ENCODE peak calls at places on chromosomes 16 and 17, in ten cellular contexts. One of them, this sample, is unnamed.

GRCh38 chr17:35630530-35631148 is 43.5 kb downstream of the AP2B1 start:
- DNase-seq in ovary: no peak
- DNase-seq in heart left ventricle: no peak
- DNase-seq in left ventricle myocardium inferior: no peak
- DNase-seq in body of pancreas: no peak
- DNase-seq in WERI-Rb-1: no peak
- DNase-seq in IMR-90: peak
- DNase-seq in tibial nerve: no peak
- DNase-seq in fibroblast of lung: peak
- DNase-seq in HepG2: no peak
- DNase-seq in this sample: no peak

GRCh38 chr17:66507982-66508760 is 205.8 kb downstream of the PRKCA start:
- DNase-seq in ovary: no peak
- DNase-seq in heart left ventricle: no peak
- DNase-seq in left ventricle myocardium inferior: no peak
- DNase-seq in body of pancreas: no peak
- DNase-seq in WERI-Rb-1: no peak
- DNase-seq in IMR-90: no peak
- DNase-seq in tibial nerve: no peak
- DNase-seq in fibroblast of lung: peak
- DNase-seq in HepG2: no peak
- DNase-seq in this sample: no peak

GRCh38 chr16:75204410-75204758 is 2.6 kb downstream of the CTRB2 start:
- DNase-seq in ovary: no peak
- DNase-seq in heart left ventricle: no peak
- DNase-seq in left ventricle myocardium inferior: peak
- DNase-seq in body of pancreas: peak
- DNase-seq in WERI-Rb-1: no peak
- DNase-seq in IMR-90: no peak
- DNase-seq in tibial nerve: no peak
- DNase-seq in fibroblast of lung: no peak
- DNase-seq in HepG2: no peak
- DNase-seq in this sample: no peak

GRCh38 chr17:33163827-33164555 is 129.1 kb downstream of the ASIC2 start:
- DNase-seq in ovary: no peak
- DNase-seq in heart left ventricle: peak
- DNase-seq in left ventricle myocardium inferior: no peak
- DNase-seq in body of pancreas: no peak
- DNase-seq in WERI-Rb-1: no peak
- DNase-seq in IMR-90: no peak
- DNase-seq in tibial nerve: no peak
- DNase-seq in fibroblast of lung: no peak
- DNase-seq in HepG2: no peak
- DNase-seq in this sample: no peak

GRCh38 chr17:34916120-34916519 is 45.1 kb downstream of the CCT6B start:
- DNase-seq in ovary: no peak
- DNase-seq in heart left ventricle: no peak
- DNase-seq in left ventricle myocardium inferior: no peak
- DNase-seq in body of pancreas: no peak
- DNase-seq in WERI-Rb-1: no peak
- DNase-seq in IMR-90: no peak
- DNase-seq in tibial nerve: no peak
- DNase-seq in fibroblast of lung: no peak
- DNase-seq in HepG2: no peak
- DNase-seq in this sample: no peak

GRCh38 chr16:30010817-30011504 is at the start of gene DOC2A:
- DNase-seq in ovary: no peak
- DNase-seq in heart left ventricle: no peak
- DNase-seq in left ventricle myocardium inferior: no peak
- DNase-seq in body of pancreas: no peak
- DNase-seq in WERI-Rb-1: peak
- DNase-seq in IMR-90: no peak
- DNase-seq in tibial nerve: no peak
- DNase-seq in fibroblast of lung: no peak
- DNase-seq in HepG2: no peak
- DNase-seq in this sample: no peak

GRCh38 chr16:70377782-70378181 is 31.1 kb downstream of the DDX19A start:
- DNase-seq in ovary: no peak
- DNase-seq in heart left ventricle: no peak
- DNase-seq in left ventricle myocardium inferior: no peak
- DNase-seq in body of pancreas: no peak
- DNase-seq in WERI-Rb-1: no peak
- DNase-seq in IMR-90: no peak
- DNase-seq in tibial nerve: no peak
- DNase-seq in fibroblast of lung: no peak
- DNase-seq in HepG2: no peak
- DNase-seq in this sample: no peak

GRCh38 chr16:20441221-20441620 is 10.1 kb upstream of the ACSM2A start:
- DNase-seq in ovary: no peak
- DNase-seq in heart left ventricle: no peak
- DNase-seq in left ventricle myocardium inferior: no peak
- DNase-seq in body of pancreas: no peak
- DNase-seq in WERI-Rb-1: no peak
- DNase-seq in IMR-90: no peak
- DNase-seq in tibial nerve: no peak
- DNase-seq in fibroblast of lung: no peak
- DNase-seq in HepG2: no peak
- DNase-seq in this sample: no peak

GRCh38 chr16:67326472-67327309 is at the start of the genes KCTD19 and LRRC36:
- DNase-seq in ovary: peak
- DNase-seq in heart left ventricle: peak
- DNase-seq in left ventricle myocardium inferior: peak
- DNase-seq in body of pancreas: peak
- DNase-seq in WERI-Rb-1: peak
- DNase-seq in IMR-90: no peak
- DNase-seq in tibial nerve: no peak
- DNase-seq in fibroblast of lung: peak
- DNase-seq in HepG2: peak
- DNase-seq in this sample: no peak

GRCh38 chr17:78166416-78166815 is 2.0 kb upstream of the SYNGR2 start:
- DNase-seq in ovary: no peak
- DNase-seq in heart left ventricle: no peak
- DNase-seq in left ventricle myocardium inferior: no peak
- DNase-seq in body of pancreas: no peak
- DNase-seq in WERI-Rb-1: peak
- DNase-seq in IMR-90: no peak
- DNase-seq in tibial nerve: no peak
- DNase-seq in fibroblast of lung: no peak
- DNase-seq in HepG2: no peak
- DNase-seq in this sample: no peak

GRCh38 chr16:4846503-4846900 is 586 bp downstream of the GLYR1 start:
- DNase-seq in ovary: no peak
- DNase-seq in heart left ventricle: peak
- DNase-seq in left ventricle myocardium inferior: peak
- DNase-seq in body of pancreas: peak
- DNase-seq in WERI-Rb-1: peak
- DNase-seq in IMR-90: peak
- DNase-seq in tibial nerve: no peak
- DNase-seq in fibroblast of lung: peak
- DNase-seq in HepG2: peak
- DNase-seq in this sample: peak

GRCh38 chr16:10729649-10730048 is 14.0 kb upstream of the NUBP1 start:
- DNase-seq in ovary: peak
- DNase-seq in heart left ventricle: no peak
- DNase-seq in left ventricle myocardium inferior: no peak
- DNase-seq in body of pancreas: no peak
- DNase-seq in WERI-Rb-1: no peak
- DNase-seq in IMR-90: peak
- DNase-seq in tibial nerve: no peak
- DNase-seq in fibroblast of lung: peak
- DNase-seq in HepG2: no peak
- DNase-seq in this sample: no peak

GRCh38 chr17:71284032-71284755 is 836.6 kb upstream of the SOX9 start:
- DNase-seq in ovary: no peak
- DNase-seq in heart left ventricle: no peak
- DNase-seq in left ventricle myocardium inferior: no peak
- DNase-seq in body of pancreas: no peak
- DNase-seq in WERI-Rb-1: no peak
- DNase-seq in IMR-90: no peak
- DNase-seq in tibial nerve: no peak
- DNase-seq in fibroblast of lung: no peak
- DNase-seq in HepG2: no peak
- DNase-seq in this sample: no peak

DNA sequence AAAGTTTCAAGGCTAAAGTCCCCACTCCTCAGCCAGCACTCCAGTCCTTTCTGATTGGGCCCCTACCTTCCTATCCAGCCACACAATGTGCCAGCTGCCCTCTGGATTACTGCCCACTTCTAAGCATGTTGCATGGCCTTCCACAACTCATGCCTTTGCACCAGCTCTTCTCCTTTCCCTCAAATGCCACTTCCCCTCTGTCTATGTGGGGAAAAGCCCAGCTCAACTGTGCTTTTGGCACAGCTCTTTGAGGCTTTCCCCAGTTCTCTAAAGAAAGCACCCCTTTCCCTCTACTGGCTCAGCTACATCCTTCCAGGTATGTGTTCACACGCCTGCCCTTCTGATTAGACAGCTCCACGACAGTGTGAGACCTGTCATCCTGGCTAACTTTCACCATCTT is 18.5 kb downstream of the GTF3C1 start:
- DNase-seq in ovary: no peak
- DNase-seq in heart left ventricle: no peak
- DNase-seq in left ventricle myocardium inferior: no peak
- DNase-seq in body of pancreas: no peak
- DNase-seq in WERI-Rb-1: no peak
- DNase-seq in IMR-90: no peak
- DNase-seq in tibial nerve: no peak
- DNase-seq in fibroblast of lung: no peak
- DNase-seq in HepG2: no peak
- DNase-seq in this sample: no peak
- H3K27ac ChIP-seq in ovary: no peak
- H3K27ac ChIP-seq in heart left ventricle: no peak
- H3K27ac ChIP-seq in left ventricle myocardium inferior: peak
- H3K27ac ChIP-seq in body of pancreas: no peak
- H3K27ac ChIP-seq in WERI-Rb-1: no peak
- H3K27ac ChIP-seq in IMR-90: no peak
- H3K27ac ChIP-seq in tibial nerve: no peak
- H3K27ac ChIP-seq in fibroblast of lung: no peak
- H3K27ac ChIP-seq in HepG2: no peak
- H3K27ac ChIP-seq in this sample: no peak

DNA sequence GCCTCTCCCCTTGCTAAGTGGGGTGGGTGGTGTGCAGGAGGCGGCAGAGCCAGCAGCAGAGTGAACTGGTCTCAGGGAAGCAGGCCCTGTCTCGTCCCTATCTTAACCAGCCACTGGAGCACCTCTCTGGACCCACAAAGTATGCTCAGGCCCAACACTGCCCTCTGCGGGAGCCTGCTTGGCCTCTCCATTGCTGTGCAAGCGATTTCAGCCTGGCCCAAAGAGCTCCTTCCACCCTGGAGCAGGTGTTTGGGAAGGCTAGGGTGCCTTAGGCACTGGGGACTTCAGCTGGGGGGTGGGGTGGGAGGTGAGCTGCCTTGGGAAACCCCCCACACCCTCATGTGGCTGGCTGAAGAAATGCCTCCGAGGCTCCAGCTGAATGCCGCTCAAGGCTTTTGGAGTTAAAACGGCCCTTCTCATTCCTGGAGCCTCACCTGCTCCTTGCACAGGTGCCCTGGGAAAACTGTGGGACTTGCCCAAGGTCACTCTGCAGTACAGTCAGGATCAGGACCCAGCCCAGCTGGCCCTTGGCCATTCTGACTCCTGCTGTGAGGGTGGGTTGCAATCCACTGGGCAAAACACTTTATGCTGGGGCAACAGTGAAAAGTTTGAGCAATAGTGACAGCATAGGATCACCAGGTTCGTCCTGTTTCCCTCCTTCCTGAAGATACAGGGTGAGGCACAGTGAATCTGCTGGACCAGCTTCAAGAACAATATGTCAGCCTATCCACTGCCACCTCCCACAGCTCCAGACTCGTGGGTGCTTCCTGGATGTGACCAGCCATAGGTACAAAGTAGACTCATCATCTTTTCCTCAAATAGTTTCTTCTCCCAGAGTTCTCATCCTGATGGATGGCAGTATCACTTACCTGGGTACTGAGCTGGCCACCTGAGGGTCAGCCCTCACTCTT is 5.9 kb upstream of the UBE2O start:
- DNase-seq in ovary: no peak
- DNase-seq in heart left ventricle: peak
- DNase-seq in left ventricle myocardium inferior: peak
- DNase-seq in body of pancreas: peak
- DNase-seq in WERI-Rb-1: peak
- DNase-seq in IMR-90: peak
- DNase-seq in tibial nerve: no peak
- DNase-seq in fibroblast of lung: peak
- DNase-seq in HepG2: peak
- DNase-seq in this sample: no peak
- TF ChIP-seq CTCF in ovary: no peak
- TF ChIP-seq CTCF in heart left ventricle: peak
- TF ChIP-seq CTCF in left ventricle myocardium inferior: peak
- TF ChIP-seq CTCF in body of pancreas: peak
- TF ChIP-seq CTCF in WERI-Rb-1: peak
- TF ChIP-seq CTCF in IMR-90: peak
- TF ChIP-seq CTCF in tibial nerve: peak
- TF ChIP-seq CTCF in fibroblast of lung: peak
- TF ChIP-seq CTCF in HepG2: peak
- TF ChIP-seq CTCF in this sample: no peak

DNA sequence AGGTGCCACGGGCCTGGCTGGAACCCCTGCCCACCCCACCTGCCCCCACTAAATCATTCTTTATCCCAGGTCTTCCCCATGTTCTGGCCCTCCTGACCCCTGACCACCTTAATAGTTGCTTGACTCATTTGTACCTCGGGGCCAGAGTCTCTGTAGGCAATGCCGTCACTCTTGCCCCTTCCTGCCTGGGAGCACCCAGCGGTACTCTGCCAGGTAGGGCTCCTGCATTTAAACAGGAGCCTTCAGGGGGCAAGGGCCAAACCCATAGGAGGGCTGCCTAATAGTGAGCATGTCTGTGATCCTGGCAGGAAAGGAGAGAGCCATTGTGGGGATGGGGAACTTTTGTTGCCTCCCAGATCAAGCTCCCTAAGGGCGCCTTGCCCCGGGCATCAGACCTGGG is 8.8 kb upstream of the ITGA3 start:
- DNase-seq in ovary: no peak
- DNase-seq in heart left ventricle: no peak
- DNase-seq in left ventricle myocardium inferior: no peak
- DNase-seq in body of pancreas: no peak
- DNase-seq in WERI-Rb-1: no peak
- DNase-seq in IMR-90: no peak
- DNase-seq in tibial nerve: no peak
- DNase-seq in fibroblast of lung: no peak
- DNase-seq in HepG2: no peak
- DNase-seq in this sample: no peak
- H3K27ac ChIP-seq in ovary: no peak
- H3K27ac ChIP-seq in heart left ventricle: no peak
- H3K27ac ChIP-seq in left ventricle myocardium inferior: no peak
- H3K27ac ChIP-seq in body of pancreas: no peak
- H3K27ac ChIP-seq in WERI-Rb-1: no peak
- H3K27ac ChIP-seq in IMR-90: peak
- H3K27ac ChIP-seq in tibial nerve: no peak
- H3K27ac ChIP-seq in fibroblast of lung: peak
- H3K27ac ChIP-seq in HepG2: no peak
- H3K27ac ChIP-seq in this sample: peak

DNA sequence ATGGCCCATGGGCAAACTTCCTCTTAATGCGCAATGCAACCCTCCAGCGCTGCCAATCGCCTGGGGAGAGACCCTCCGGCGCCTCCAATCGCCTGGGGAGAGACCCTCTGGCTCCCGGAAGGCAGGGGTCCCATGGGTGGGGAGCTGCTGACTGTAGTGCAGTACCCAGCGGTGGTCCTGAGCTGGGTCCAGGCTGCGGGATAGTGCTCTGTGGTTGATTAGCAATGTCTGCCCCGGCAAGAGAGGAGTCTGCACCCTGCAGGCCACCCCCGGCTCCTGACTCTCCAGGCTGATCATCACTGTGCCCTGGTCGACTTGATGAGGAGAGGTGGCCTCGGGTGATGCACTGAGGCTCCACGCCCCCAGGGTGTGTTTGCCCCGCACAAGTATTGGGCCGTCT is 44.6 kb upstream of the ZNF469 start:
- DNase-seq in ovary: no peak
- DNase-seq in heart left ventricle: no peak
- DNase-seq in left ventricle myocardium inferior: no peak
- DNase-seq in body of pancreas: no peak
- DNase-seq in WERI-Rb-1: no peak
- DNase-seq in IMR-90: no peak
- DNase-seq in tibial nerve: no peak
- DNase-seq in fibroblast of lung: no peak
- DNase-seq in HepG2: no peak
- DNase-seq in this sample: no peak
- TF ChIP-seq CTCF in ovary: no peak
- TF ChIP-seq CTCF in heart left ventricle: peak
- TF ChIP-seq CTCF in left ventricle myocardium inferior: no peak
- TF ChIP-seq CTCF in body of pancreas: no peak
- TF ChIP-seq CTCF in WERI-Rb-1: no peak
- TF ChIP-seq CTCF in IMR-90: no peak
- TF ChIP-seq CTCF in tibial nerve: no peak
- TF ChIP-seq CTCF in fibroblast of lung: no peak
- TF ChIP-seq CTCF in HepG2: no peak
- TF ChIP-seq CTCF in this sample: no peak